ENCODE peak calls at places on chromosomes 11 and 22, in four cellular contexts. One of them, this sample, is unnamed.

GRCh38 chr22:31497148-31497938 is 1.0 kb downstream of the SFI1 start:
- DNase-seq in thoracic aorta: no peak
- DNase-seq in stimulated activated CD8-positive, alpha-beta memory T cell treated with anti-CD3 and anti-CD28 coated beads, Interleukin-2, amount 100 ng/mL, for 48 hours: no peak
- DNase-seq in epithelial cell of proximal tubule: no peak
- DNase-seq in this sample: no peak

GRCh38 chr11:130431337-130431773 is 2.9 kb upstream of the ADAMTS8 start:
- DNase-seq in epithelial cell of proximal tubule: no peak
- DNase-seq in thoracic aorta: no peak
- DNase-seq in stimulated activated CD8-positive, alpha-beta memory T cell treated with anti-CD3 and anti-CD28 coated beads, Interleukin-2, amount 100 ng/mL, for 48 hours: peak; percentile 39
- DNase-seq in this sample: no peak

GRCh38 chr11:123304828-123305530 is 109.9 kb upstream of the CLMP start:
- DNase-seq in thoracic aorta: no peak
- DNase-seq in epithelial cell of proximal tubule: no peak
- DNase-seq in stimulated activated CD8-positive, alpha-beta memory T cell treated with anti-CD3 and anti-CD28 coated beads, Interleukin-2, amount 100 ng/mL, for 48 hours: no peak
- DNase-seq in this sample: no peak

GRCh38 chr22:40009231-40009769 is 14.5 kb downstream of the FAM83F start:
- DNase-seq in thoracic aorta: no peak
- DNase-seq in epithelial cell of proximal tubule: no peak
- DNase-seq in stimulated activated CD8-positive, alpha-beta memory T cell treated with anti-CD3 and anti-CD28 coated beads, Interleukin-2, amount 100 ng/mL, for 48 hours: no peak
- DNase-seq in this sample: no peak

GRCh38 chr11:46681814-46682213 is 18.6 kb downstream of the ARHGAP1 start:
- DNase-seq in epithelial cell of proximal tubule: no peak
- DNase-seq in stimulated activated CD8-positive, alpha-beta memory T cell treated with anti-CD3 and anti-CD28 coated beads, Interleukin-2, amount 100 ng/mL, for 48 hours: no peak
- DNase-seq in thoracic aorta: no peak
- DNase-seq in this sample: no peak

GRCh38 chr11:85088286-85088685 is 538.9 kb downstream of the DLG2 start:
- DNase-seq in thoracic aorta: no peak
- DNase-seq in stimulated activated CD8-positive, alpha-beta memory T cell treated with anti-CD3 and anti-CD28 coated beads, Interleukin-2, amount 100 ng/mL, for 48 hours: no peak
- DNase-seq in epithelial cell of proximal tubule: no peak
- DNase-seq in this sample: no peak

GRCh38 chr22:38148252-38148651 is 33.4 kb downstream of the PLA2G6 start:
- DNase-seq in thoracic aorta: no peak
- DNase-seq in epithelial cell of proximal tubule: peak; percentile 35
- DNase-seq in stimulated activated CD8-positive, alpha-beta memory T cell treated with anti-CD3 and anti-CD28 coated beads, Interleukin-2, amount 100 ng/mL, for 48 hours: no peak
- DNase-seq in this sample: no peak

GRCh38 chr11:2991477-2992233 is 474 bp downstream of the NAP1L4 start:
- DNase-seq in thoracic aorta: no peak
- DNase-seq in stimulated activated CD8-positive, alpha-beta memory T cell treated with anti-CD3 and anti-CD28 coated beads, Interleukin-2, amount 100 ng/mL, for 48 hours: no peak
- DNase-seq in epithelial cell of proximal tubule: no peak
- DNase-seq in this sample: no peak

GRCh38 chr11:120270386-120270785 is 30.4 kb downstream of the POU2F3 start:
- DNase-seq in thoracic aorta: no peak
- DNase-seq in epithelial cell of proximal tubule: no peak
- DNase-seq in stimulated activated CD8-positive, alpha-beta memory T cell treated with anti-CD3 and anti-CD28 coated beads, Interleukin-2, amount 100 ng/mL, for 48 hours: no peak
- DNase-seq in this sample: no peak

GRCh38 chr11:58043379-58043778 is 12.6 kb downstream of the OR6Q1 start:
- DNase-seq in thoracic aorta: no peak
- DNase-seq in epithelial cell of proximal tubule: no peak
- DNase-seq in stimulated activated CD8-positive, alpha-beta memory T cell treated with anti-CD3 and anti-CD28 coated beads, Interleukin-2, amount 100 ng/mL, for 48 hours: no peak
- DNase-seq in this sample: no peak

GRCh38 chr11:68006606-68007166 is 2.8 kb upstream of the UNC93B1 start:
- DNase-seq in epithelial cell of proximal tubule: no peak
- DNase-seq in stimulated activated CD8-positive, alpha-beta memory T cell treated with anti-CD3 and anti-CD28 coated beads, Interleukin-2, amount 100 ng/mL, for 48 hours: no peak
- DNase-seq in thoracic aorta: no peak
- DNase-seq in this sample: no peak

GRCh38 chr22:19981171-19981960 is 35.3 kb downstream of the ARVCF start:
- DNase-seq in stimulated activated CD8-positive, alpha-beta memory T cell treated with anti-CD3 and anti-CD28 coated beads, Interleukin-2, amount 100 ng/mL, for 48 hours: no peak
- DNase-seq in epithelial cell of proximal tubule: no peak
- DNase-seq in thoracic aorta: no peak
- DNase-seq in this sample: no peak

GRCh38 chr11:43580735-43581369 is 99.7 kb upstream of the HSD17B12 start:
- DNase-seq in stimulated activated CD8-positive, alpha-beta memory T cell treated with anti-CD3 and anti-CD28 coated beads, Interleukin-2, amount 100 ng/mL, for 48 hours: no peak
- DNase-seq in epithelial cell of proximal tubule: no peak
- DNase-seq in thoracic aorta: no peak
- DNase-seq in this sample: no peak

GRCh38 chr11:115117931-115118479 is 386.2 kb downstream of the CADM1 start:
- DNase-seq in thoracic aorta: no peak
- DNase-seq in stimulated activated CD8-positive, alpha-beta memory T cell treated with anti-CD3 and anti-CD28 coated beads, Interleukin-2, amount 100 ng/mL, for 48 hours: no peak
- DNase-seq in epithelial cell of proximal tubule: no peak
- DNase-seq in this sample: no peak

GRCh38 chr11:110433393-110434333 is 3.9 kb downstream of the FDX1 start:
- DNase-seq in epithelial cell of proximal tubule: no peak
- DNase-seq in thoracic aorta: no peak
- DNase-seq in stimulated activated CD8-positive, alpha-beta memory T cell treated with anti-CD3 and anti-CD28 coated beads, Interleukin-2, amount 100 ng/mL, for 48 hours: no peak
- DNase-seq in this sample: no peak

This sample was measured in GM12892.